ENCODE peak calls at places on chromosomes 16 and 17, in nine cellular contexts. R is T-helper 22 cell, F is NCI-H510A treated with DMSO at 0.1 percent for 48 hours, G is upper lobe of right lung, E is NCI-H1092, Q is NCI-H146, B is NCI-H2081, A is AG10803, L is lung microvascular endothelial cell. Z is an unnamed sample.

GRCh38 chr17:43381204-43381603 is 17.6 kb upstream of the ARL4D start:
- DNase-seq in Q (no peak), L (no peak), G (no peak), B (no peak), R (no peak), A (no peak), F (no peak), E (no peak), Z (no peak)

GRCh38 chr17:409848-410673 is 57.5 kb upstream of the RPH3AL start:
- DNase-seq in Q (peak), L (peak), E (peak), G (peak), B (peak), R (peak), A (peak), F (peak), Z (peak)

GRCh38 chr17:59652119-59652518 is 32.4 kb downstream of the CLTC start:
- DNase-seq in B (no peak), Q (no peak), R (no peak), E (no peak), G (no peak), L (peak), F (no peak), A (peak), Z (no peak)

GRCh38 chr16:63808730-63809129 is 1313.1 kb downstream of the CDH11 start:
- DNase-seq in A (no peak), E (no peak), F (no peak), G (no peak), Q (no peak), B (no peak), L (no peak), R (no peak), Z (no peak)

GRCh38 chr17:66302761-66303626 is 581 bp downstream of the PRKCA start:
- DNase-seq in L (peak), R (peak), E (peak), A (peak), G (peak), F (peak), B (peak), Q (peak), Z (peak)

GRCh38 chr17:17725853-17726720 is 44.8 kb downstream of the RAI1 start:
- DNase-seq in A (no peak), L (peak), Q (no peak), B (no peak), F (no peak), R (no peak), G (no peak), E (no peak), Z (no peak)

GRCh38 chr17:77461277-77462057 is 320.7 kb downstream of the SEC14L1 start:
- DNase-seq in L (no peak), R (no peak), Q (no peak), G (no peak), B (no peak), E (no peak), F (no peak), A (no peak), Z (no peak)

GRCh38 chr17:77893144-77894044 is 65.1 kb upstream of the TNRC6C start:
- DNase-seq in E (no peak), F (peak), B (no peak), A (no peak), L (no peak), Q (no peak), R (no peak), G (peak), Z (no peak)

GRCh38 chr17:8518346-8518745 is 82.7 kb downstream of the NDEL1 start:
- DNase-seq in A (no peak), Q (no peak), G (no peak), E (no peak), F (no peak), L (no peak), R (no peak), B (no peak), Z (no peak)

Z was measured in effector memory CD8-positive, alpha-beta T cell.